ENCODE peak calls at places on chromosome 19, in five cellular contexts. D is ELR, J is kidney, F is RPMI7951, M is NCI-H1105. B is an unnamed sample.

GRCh38 chr19:934865-935422 is 9.1 kb downstream of the ARID3A start:
- DNase-seq in D (no peak), F (peak; percentile 89), J (peak; percentile 96), M (no peak), B (no peak)

GRCh38 chr19:56258272-56258671 is 14.3 kb upstream of the EDDM13 start:
- DNase-seq in F (no peak), J (no peak), D (no peak), M (no peak), B (no peak)

GRCh38 chr19:4322942-4323665 is 15.5 kb downstream of the STAP2 start:
- DNase-seq in J (peak; percentile 83), M (no peak), F (peak; percentile 35), D (no peak), B (no peak)

GRCh38 chr19:39372941-39373340 is 18.0 kb downstream of the PAF1 start:
- DNase-seq in F (no peak), M (no peak), J (no peak), D (no peak), B (no peak)

GRCh38 chr19:33868821-33869412 is 72.2 kb downstream of the KCTD15 start:
- DNase-seq in D (peak; percentile 26), F (peak; percentile 82), M (no peak), J (peak; percentile 87), B (no peak)

GRCh38 chr19:19554074-19555023 is 16.3 kb downstream of the CILP2 start:
- DNase-seq in J (peak; percentile 69), D (peak; percentile 67), F (no peak), M (no peak), B (no peak)

GRCh38 chr19:48770223-48770622 is 14.9 kb downstream of the FGF21 start:
- DNase-seq in M (no peak), D (peak; percentile 68), J (no peak), F (peak; percentile 37), B (no peak)

GRCh38 chr19:46017874-46018675 is 4.8 kb downstream of the PGLYRP1 start:
- DNase-seq in M (no peak), F (no peak), J (peak; percentile 65), D (no peak), B (no peak)

GRCh38 chr19:47240996-47241918 is 10.3 kb upstream of the BBC3 start:
- DNase-seq in F (peak; percentile 63), M (peak; percentile 91), D (peak; percentile 84), J (peak; percentile 92), B (no peak)

GRCh38 chr19:46408611-46409039 is 4.7 kb downstream of the CCDC8 start:
- DNase-seq in F (no peak), D (no peak), J (peak; percentile 93), M (no peak), B (no peak)

GRCh38 chr19:55212447-55212846 is 3.1 kb upstream of the PTPRH start:
- DNase-seq in F (peak; percentile 15), J (no peak), M (no peak), D (peak; percentile 30), B (no peak)

GRCh38 chr19:42497492-42498226 is 30.6 kb downstream of the CEACAM1 start:
- DNase-seq in F (no peak), D (no peak), J (no peak), M (no peak), B (peak; percentile 12)

GRCh38 chr19:8539621-8540149 is 25.7 kb upstream of the ZNF414 start:
- DNase-seq in M (no peak), D (no peak), J (no peak), F (no peak), B (no peak)

GRCh38 chr19:38806371-38806770 is 6.4 kb downstream of the LGALS4 start:
- DNase-seq in M (no peak), D (no peak), F (no peak), J (peak; percentile 61), B (no peak)

GRCh38 chr19:14367016-14367415 is 14.2 kb upstream of the ADGRE5 start:
- DNase-seq in J (no peak), F (no peak), M (no peak), D (no peak), B (no peak)

GRCh38 chr19:39444598-39445257 is 654 bp upstream of the SUPT5H start:
- DNase-seq in M (no peak), J (no peak), F (peak; percentile 18), D (peak; percentile 37), B (no peak)

GRCh38 chr19:32336259-32337111 is 8.9 kb upstream of the ZNF507 start:
- DNase-seq in J (no peak), M (no peak), F (peak; percentile 47), D (no peak), B (no peak)

B was measured in epithelial cell of proximal tubule.